ENCODE peak calls at places on chromosomes 13 and 19, in six cellular contexts. J is psoas muscle, A is body of pancreas, V is esophagus muscularis mucosa, R is hepatocyte, G is tibial artery. M is an unnamed sample.

GRCh38 chr13:46119883-46120614 is 15.2 kb upstream of the CPB2 start:
- DNase-seq in J (no peak), A (peak; percentile 65), V (no peak), R (peak; percentile 78), G (no peak), M (no peak)

GRCh38 chr19:18479964-18480723 is 41.7 kb downstream of the ELL start:
- DNase-seq in J (peak; percentile 90), A (peak; percentile 59), V (peak; percentile 98), R (no peak), G (peak; percentile 94), M (no peak)

GRCh38 chr13:32639502-32640105 is 53.4 kb downstream of the PDS5B start:
- DNase-seq in J (peak; percentile 28), A (peak; percentile 53), V (no peak), R (peak; percentile 64), G (peak; percentile 65), M (no peak)

GRCh38 chr19:28949535-28949934 is 263.4 kb downstream of the UQCRFS1 start:
- DNase-seq in J (no peak), A (no peak), V (no peak), R (no peak), G (no peak), M (no peak)

GRCh38 chr13:101523732-101524131 is 71.3 kb downstream of the ITGBL1 start:
- DNase-seq in J (peak; percentile 28), A (no peak), V (no peak), R (no peak), G (peak; percentile 60), M (no peak)

GRCh38 chr13:23743717-23744116 is 145.5 kb downstream of the MIPEP start:
- DNase-seq in J (no peak), A (no peak), V (no peak), R (no peak), G (no peak), M (no peak)

GRCh38 chr19:44777715-44778347 is at the start of gene CBLC:
- DNase-seq in J (no peak), A (peak; percentile 97), V (no peak), R (peak; percentile 93), G (no peak), M (peak; percentile 97)

GRCh38 chr19:3066482-3067049 is 4.3 kb upstream of the TLE5 start:
- DNase-seq in J (no peak), A (no peak), V (no peak), R (no peak), G (no peak), M (no peak)

GRCh38 chr13:103386341-103386740 is 320.1 kb upstream of the SLC10A2 start:
- DNase-seq in J (no peak), A (no peak), V (no peak), R (peak; percentile 46), G (no peak), M (no peak)

GRCh38 chr13:108200781-108201398 is 14.4 kb downstream of the LIG4 start:
- DNase-seq in J (no peak), A (no peak), V (no peak), R (no peak), G (no peak), M (no peak)

DNA sequence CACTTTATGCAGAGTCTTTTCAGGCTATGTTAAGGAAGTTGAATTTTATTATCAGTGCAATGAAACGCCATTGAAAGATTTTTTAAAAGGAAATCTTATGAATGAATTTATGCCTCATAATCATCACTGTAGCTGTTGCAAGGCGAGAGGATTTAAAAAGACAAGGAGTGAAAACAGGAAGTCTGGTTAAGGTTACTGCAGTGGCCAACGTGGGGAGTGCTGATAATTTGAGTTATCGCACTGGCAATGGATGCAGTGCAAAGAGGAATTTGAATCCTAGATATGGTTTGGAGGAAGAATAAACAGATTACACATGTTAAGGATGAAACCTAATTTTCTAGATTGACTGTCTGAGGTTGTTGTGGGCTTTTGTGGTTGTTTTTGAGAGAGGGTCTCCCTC is 253.7 kb downstream of the DACH1 start:
- DNase-seq in J (no peak), A (no peak), V (no peak), R (no peak), G (no peak), M (no peak)
- H3K4me1 ChIP-seq in J (no peaks in the 10 kb centered on the region), A (no peaks in the 10 kb centered on the region), V (no peaks in the 10 kb centered on the region), R (peaks cover 6% of the 10 kb centered on the region), G (no peaks in the 10 kb centered on the region), M (no peaks in the 10 kb centered on the region)

GRCh38 chr19:11464333-11465265 is 16.2 kb downstream of the ELAVL3 start:
- DNase-seq in J (no peak), A (no peak), V (no peak), R (no peak), G (no peak), M (no peak)
- H3K27ac ChIP-seq in J (no peak overlapping the region), A (no peak overlapping the region), V (no peak overlapping the region), R (no peak overlapping the region), G (no peak overlapping the region), M (no peak overlapping the region)

GRCh38 chr13:87255394-87255793 is 415.8 kb upstream of the SLITRK5 start:
- DNase-seq in J (no peak), A (no peak), V (no peak), R (no peak), G (no peak), M (no peak)

GRCh38 chr13:87259479-87260083 is 411.6 kb upstream of the SLITRK5 start:
- DNase-seq in J (no peak), A (no peak), V (no peak), R (peak; percentile 43), G (no peak), M (no peak)
- TF ChIP-seq CTCF in J (no peak), A (no peak), V (no peak), R (peak; percentile 49), G (no peak), M (peak; percentile 52)

DNA sequence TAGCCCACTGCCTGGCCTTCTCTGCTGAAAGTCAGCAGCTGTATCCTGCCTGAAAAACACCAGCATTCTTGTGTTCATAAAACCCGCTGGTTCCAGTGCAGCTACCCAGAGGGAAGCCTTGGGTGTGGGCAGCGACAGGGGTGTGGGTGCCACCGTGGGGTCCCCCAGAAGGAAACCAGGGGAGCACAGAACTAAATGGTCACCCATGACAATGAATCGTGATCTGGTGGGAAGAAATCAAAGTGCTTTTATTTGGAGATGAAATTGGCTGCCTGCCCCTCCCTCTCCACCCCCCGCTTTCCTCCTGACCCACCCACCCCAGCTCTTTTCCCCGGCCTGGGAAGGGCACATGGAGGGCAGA is 13.7 kb downstream of the RASA3 start:
- DNase-seq in J (peak; percentile 17), A (peak; percentile 74), V (no peak), R (peak; percentile 70), G (no peak), M (no peak)
- H3K4me1 ChIP-seq in J (peaks cover 52% of the 10 kb centered on the region), A (peaks cover 26% of the 10 kb centered on the region), V (peaks cover 73% of the 10 kb centered on the region), R (peaks cover 33% of the 10 kb centered on the region), G (peaks cover 19% of the 10 kb centered on the region), M (peaks cover 23% of the 10 kb centered on the region)

GRCh38 chr19:17136617-17137016 is 61.0 kb downstream of the MYO9B start:
- DNase-seq in J (no peak), A (no peak), V (no peak), R (no peak), G (no peak), M (no peak)
- H3K27ac ChIP-seq in J (peak overlapping the region; percentile 85), A (peak overlapping the region; percentile 88), V (peak overlapping the region; percentile 88), R (peak overlapping the region; percentile 93), G (peak overlapping the region; percentile 96), M (peak overlapping the region; percentile 83)

DNA sequence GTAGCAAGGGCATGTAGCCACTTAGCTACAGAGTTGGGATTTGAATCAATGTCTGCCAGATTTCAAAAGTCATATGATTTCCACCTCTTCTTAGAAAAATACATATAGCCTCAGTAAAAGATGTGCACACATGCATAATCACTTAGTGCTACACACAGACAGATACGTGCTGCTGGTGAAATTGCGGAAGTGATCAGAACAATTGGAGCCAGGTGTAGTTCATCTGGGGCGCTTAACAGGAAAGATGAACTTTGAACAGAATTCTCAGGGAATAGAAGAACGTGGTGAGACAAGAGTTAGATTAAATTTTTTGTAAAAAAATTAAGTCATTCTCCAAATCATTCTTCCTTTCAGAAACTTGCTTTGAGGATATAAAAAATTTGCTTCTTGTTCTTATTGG is 333.2 kb downstream of the KCNRG start:
- DNase-seq in J (no peak), A (no peak), V (no peak), R (no peak), G (no peak), M (no peak)
- TF ChIP-seq CTCF in J (no peak), A (no peak), V (no peak), R (no peak), G (no peak), M (no peak)

GRCh38 chr13:41006296-41006695 is 12.8 kb downstream of the ELF1 start:
- DNase-seq in J (no peak), A (no peak), V (no peak), R (no peak), G (no peak), M (no peak)
- H3K4me1 ChIP-seq in J (peaks cover 36% of the 10 kb centered on the region), A (peaks cover 78% of the 10 kb centered on the region), V (peaks cover 24% of the 10 kb centered on the region), R (peaks cover 57% of the 10 kb centered on the region), G (peaks cover 9% of the 10 kb centered on the region), M (peaks cover 48% of the 10 kb centered on the region)